ENCODE peak calls at places on chromosomes 4 and X, in nine cellular contexts. A is ovary, U is HepG2, T is A549, K is transverse colon, W is stomach, F is suprapubic skin, O is upper lobe of left lung, V is tibial nerve. M is an unnamed sample. For H3K4me1, the result is how much of the 10 kb centered on the place peaks cover.

GRCh38 chr4:62871057-62871456 is 1538.2 kb downstream of the TECRL start:
- DNase-seq in A (no peak), U (no peak), T (no peak), K (no peak), W (no peak), F (no peak), O (no peak), V (no peak), M (no peak)

GRCh38 chr4:39655206-39655605 is 16.5 kb upstream of the SMIM14 start:
- DNase-seq in A (no peak), U (no peak), T (no peak), K (no peak), W (no peak), F (no peak), O (no peak), V (no peak), M (no peak)

GRCh38 chrX:16586371-16587112 is 63.4 kb upstream of the S100G start:
- DNase-seq in A (no peak), U (no peak), T (no peak), K (no peak), W (no peak), F (no peak), O (no peak), V (no peak), M (no peak)

GRCh38 chr4:93730251-93730650 is 98.3 kb upstream of the ATOH1 start:
- DNase-seq in A (no peak), U (no peak), T (no peak), K (no peak), W (no peak), F (no peak), O (no peak), V (no peak), M (no peak)

GRCh38 chr4:107183155-107183774 is 147.2 kb upstream of the DKK2 start:
- DNase-seq in A (no peak), U (peak), T (peak), K (no peak), W (no peak), F (no peak), O (no peak), V (no peak), M (no peak)

GRCh38 chrX:17028381-17028780 is 81.9 kb downstream of the REPS2 start:
- DNase-seq in A (no peak), U (no peak), T (no peak), K (no peak), W (no peak), F (no peak), O (no peak), V (no peak), M (no peak)

GRCh38 chrX:70196961-70197805 is 19.9 kb downstream of the DGAT2L6 start:
- DNase-seq in A (no peak), U (peak), T (peak), K (peak), W (peak), F (no peak), O (no peak), V (peak), M (no peak)

GRCh38 chr4:20859097-20859781 is 159.0 kb downstream of the PACRGL start:
- DNase-seq in A (no peak), U (no peak), T (no peak), K (no peak), W (no peak), F (no peak), O (no peak), V (no peak), M (no peak)

GRCh38 chr4:189825466-189825865 is 115.2 kb upstream of the FRG1 start:
- DNase-seq in A (no peak), U (no peak), T (no peak), K (no peak), W (no peak), F (no peak), O (no peak), V (no peak), M (no peak)

GRCh38 chr4:76984127-76984526 is 34.6 kb downstream of the SEPTIN11 start:
- DNase-seq in A (no peak), U (peak), T (no peak), K (no peak), W (no peak), F (no peak), O (no peak), V (no peak), M (no peak)

GRCh38 chr4:1210971-1211370 is 38.0 kb downstream of the CTBP1 start:
- DNase-seq in A (no peak), U (no peak), T (no peak), K (peak), W (no peak), F (peak), O (peak), V (no peak), M (no peak)

GRCh38 chr4:38119663-38120374 is 159.6 kb downstream of the PTTG2 start:
- DNase-seq in A (peak), U (no peak), T (peak), K (no peak), W (no peak), F (no peak), O (no peak), V (no peak), M (no peak)

GRCh38 chrX:15436220-15436619 is 52.0 kb upstream of the VEGFD start:
- DNase-seq in A (no peak), U (no peak), T (no peak), K (no peak), W (no peak), F (no peak), O (no peak), V (no peak), M (no peak)

GRCh38 chr4:142095886-142096605 is 459.7 kb downstream of the IL15 start:
- DNase-seq in A (no peak), U (no peak), T (peak), K (no peak), W (no peak), F (no peak), O (no peak), V (peak), M (no peak)

GRCh38 chr4:89263265-89263664 is 44.3 kb downstream of the GPRIN3 start:
- DNase-seq in A (no peak), U (no peak), T (no peak), K (no peak), W (no peak), F (no peak), O (no peak), V (no peak), M (no peak)

GRCh38 chr4:128853741-128854140 is 44.2 kb downstream of the JADE1 start:
- DNase-seq in A (no peak), U (no peak), T (no peak), K (no peak), W (no peak), F (no peak), O (no peak), V (no peak), M (no peak)

GRCh38 chr4:81255524-81255923 is 40.5 kb upstream of the PRKG2 start:
- DNase-seq in A (no peak), U (no peak), T (peak), K (no peak), W (no peak), F (no peak), O (no peak), V (no peak), M (no peak)
- TF ChIP-seq EP300 in A (no peak), U (no peak), T (no peak), K (no peak), W (no peak), F (no peak), O (no peak), V (no peak), M (no peak)

GRCh38 chrX:29215251-29215650 is 628.0 kb downstream of the IL1RAPL1 start:
- DNase-seq in A (no peak), U (no peak), T (no peak), K (no peak), W (no peak), F (no peak), O (no peak), V (no peak), M (no peak)
- TF ChIP-seq POLR2A in A (no peak), U (no peak), T (no peak), K (no peak), W (no peak), F (no peak), O (no peak), V (no peak), M (no peak)

DNA sequence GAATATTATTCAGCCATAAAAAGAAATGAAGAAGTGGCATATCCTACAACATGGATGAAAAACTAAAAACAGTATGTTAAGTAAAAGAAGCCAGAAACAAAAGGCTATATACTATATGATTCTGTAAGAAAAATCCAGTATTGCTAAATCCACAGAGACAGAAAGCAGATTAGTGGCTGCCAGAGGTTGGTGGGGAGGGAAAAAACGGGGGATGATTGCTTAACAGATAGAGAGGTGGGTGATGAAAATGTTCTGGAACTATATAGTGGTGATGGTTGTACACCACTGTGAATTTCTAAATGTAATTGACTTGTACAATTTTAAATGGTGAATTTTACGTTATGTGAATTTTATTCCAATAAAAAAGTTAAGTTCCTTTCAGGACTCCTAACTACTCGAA is 157.6 kb upstream of the SH3RF1 start:
- DNase-seq in A (no peak), U (no peak), T (no peak), K (no peak), W (no peak), F (no peak), O (no peak), V (no peak), M (no peak)
- H3K4me1 ChIP-seq in A (under half), U (under half), T (under half), K (under half), W (under half), F (under half), O (under half), V (under half), M (under half)

DNA sequence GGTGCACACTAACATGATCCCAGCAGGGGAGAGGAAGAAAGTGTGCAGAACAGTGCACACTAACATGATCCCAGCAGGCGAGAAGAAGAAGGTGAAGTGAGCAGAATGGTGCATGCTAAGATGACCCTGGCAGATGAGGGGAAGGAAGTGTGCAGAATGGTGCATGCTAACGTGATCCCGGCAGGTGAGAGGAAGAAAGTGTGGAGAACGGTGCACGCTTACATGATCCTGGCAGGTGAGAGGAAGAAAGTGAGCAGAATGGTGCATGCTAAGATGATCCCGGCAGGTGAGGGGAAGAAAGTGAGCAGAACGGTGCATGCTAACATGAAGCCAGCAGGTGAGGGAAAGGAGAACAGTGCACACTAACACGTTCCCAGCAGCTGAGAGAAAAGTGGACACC is 83.7 kb downstream of the ACOX3 start:
- DNase-seq in A (peak), U (no peak), T (no peak), K (no peak), W (no peak), F (no peak), O (no peak), V (no peak), M (no peak)
- TF ChIP-seq EP300 in A (no peak), U (no peak), T (no peak), K (no peak), W (no peak), F (no peak), O (no peak), V (no peak), M (no peak)

GRCh38 chr4:183506389-183506735 is 1.5 kb downstream of the ING2 start:
- DNase-seq in A (no peak), U (no peak), T (no peak), K (no peak), W (no peak), F (no peak), O (no peak), V (no peak), M (no peak)

GRCh38 chr4:183503497-183504063 is 1.3 kb upstream of the ING2 start:
- DNase-seq in A (no peak), U (no peak), T (no peak), K (no peak), W (no peak), F (peak), O (no peak), V (peak), M (no peak)

GRCh38 chr4:183504930-183505555 is at the start of gene ING2:
- DNase-seq in A (peak), U (peak), T (peak), K (no peak), W (no peak), F (peak), O (peak), V (peak), M (peak)

GRCh38 chr4:183505556-183506388 is 914 bp downstream of the ING2 start:
- DNase-seq in A (peak), U (peak), T (peak), K (peak), W (peak), F (peak), O (peak), V (peak), M (peak)

GRCh38 chr4:183504064-183504929 is 561 bp upstream of the ING2 start:
- DNase-seq in A (peak), U (peak), T (peak), K (peak), W (peak), F (peak), O (peak), V (peak), M (peak)
- TF ChIP-seq POLR2A in A (peak), U (peak), T (peak), K (peak), W (no peak), F (no peak), O (peak), V (peak), M (peak)

GRCh38 chr4:186757696-186758330 is 34.2 kb upstream of the FAT1 start:
- DNase-seq in A (no peak), U (no peak), T (no peak), K (no peak), W (no peak), F (no peak), O (no peak), V (no peak), M (no peak)

GRCh38 chr4:186761281-186761897 is 37.7 kb upstream of the FAT1 start:
- DNase-seq in A (no peak), U (no peak), T (no peak), K (no peak), W (no peak), F (no peak), O (no peak), V (no peak), M (no peak)

GRCh38 chr4:186760576-186760975 is 36.9 kb upstream of the FAT1 start:
- DNase-seq in A (no peak), U (no peak), T (peak), K (no peak), W (no peak), F (no peak), O (no peak), V (no peak), M (no peak)

GRCh38 chr4:186758929-186759682 is 35.5 kb upstream of the FAT1 start:
- DNase-seq in A (no peak), U (no peak), T (no peak), K (no peak), W (no peak), F (no peak), O (peak), V (no peak), M (no peak)

GRCh38 chr4:186759990-186760389 is 36.3 kb upstream of the FAT1 start:
- DNase-seq in A (no peak), U (no peak), T (no peak), K (no peak), W (no peak), F (no peak), O (no peak), V (no peak), M (no peak)
- H3K4me1 ChIP-seq in A (under half), U (half or more), T (under half), K (under half), W (under half), F (under half), O (under half), V (under half), M (under half)

DNA sequence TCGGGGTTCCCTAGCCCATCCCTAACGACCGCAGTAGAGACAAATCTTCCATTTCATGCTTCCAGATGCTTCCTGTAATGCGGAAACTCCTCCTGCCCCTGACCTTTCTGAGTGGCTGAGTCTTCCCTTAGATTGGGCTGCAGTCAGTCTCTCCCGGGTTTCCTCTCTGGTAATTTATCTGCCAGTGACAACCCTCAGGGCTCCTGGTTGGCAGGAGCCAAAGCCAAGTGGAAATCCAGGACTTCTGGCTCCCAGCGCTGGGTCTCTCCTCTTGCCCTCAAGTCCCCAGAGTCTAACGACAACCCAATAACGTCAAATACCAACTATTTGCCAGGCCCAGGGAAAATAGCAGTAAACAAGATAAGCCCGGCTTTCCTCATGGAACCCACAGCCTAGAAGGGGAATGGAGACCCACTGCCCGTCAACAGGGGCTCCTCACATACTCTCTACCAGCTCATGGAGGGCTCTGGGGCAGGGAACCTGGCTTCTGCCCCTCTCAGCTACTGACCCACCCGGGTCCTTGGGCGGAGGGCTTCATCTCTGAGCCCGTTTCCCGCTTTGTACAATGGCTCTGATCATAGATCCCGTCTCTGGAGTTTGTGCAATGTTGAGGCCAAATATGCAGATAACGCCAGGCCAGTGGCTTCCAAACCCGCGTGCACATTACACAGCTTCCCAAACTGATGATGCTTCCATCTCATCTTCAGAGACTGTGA is 1.1 kb upstream of the TBC1D14 start:
- DNase-seq in A (no peak), U (no peak), T (no peak), K (no peak), W (no peak), F (peak), O (no peak), V (no peak), M (no peak)
- TF ChIP-seq EP300 in A (no peak), U (no peak), T (no peak), K (no peak), W (no peak), F (no peak), O (no peak), V (no peak), M (no peak)

GRCh38 chrX:103847174-103847870 is 15.3 kb upstream of the RAB9B start:
- DNase-seq in A (no peak), U (no peak), T (no peak), K (no peak), W (no peak), F (no peak), O (no peak), V (no peak), M (no peak)
- TF ChIP-seq POLR2A in A (no peak), U (no peak), T (no peak), K (no peak), W (no peak), F (no peak), O (no peak), V (no peak), M (no peak)

DNA sequence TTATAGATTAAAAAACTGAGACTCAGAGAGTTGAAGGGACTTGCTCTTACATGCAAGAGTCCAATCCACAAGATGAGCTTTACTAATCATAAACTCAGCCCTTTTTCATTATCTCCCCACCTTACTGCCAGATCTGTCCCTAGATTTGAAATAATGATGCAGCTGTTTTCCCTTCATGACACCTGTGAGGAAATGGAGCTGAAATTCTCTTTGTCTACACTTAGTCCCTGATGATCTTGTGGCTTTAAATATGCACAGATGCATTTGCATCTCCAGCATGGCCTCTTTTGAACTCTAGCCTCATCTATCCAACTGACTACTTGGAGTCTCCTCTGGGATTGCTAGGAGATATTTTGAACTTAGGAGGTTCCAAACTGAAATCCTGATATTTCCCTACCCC is 188.9 kb upstream of the AFF2 start:
- DNase-seq in A (no peak), U (no peak), T (no peak), K (no peak), W (no peak), F (no peak), O (no peak), V (no peak), M (no peak)
- H3K4me1 ChIP-seq in A (under half), U (under half), T (under half), K (under half), W (under half), F (under half), O (under half), V (under half), M (under half)

M was measured in esophagus muscularis mucosa.